ENCODE peak calls at places on chromosomes 7 and 10, in seven cellular contexts. Z is PC-3, O is lower lobe of right lung, A is BJ, L is left ventricle myocardium inferior, C is colonic mucosa, D is transverse colon. P is an unnamed sample.

GRCh38 chr7:52925332-52925731 is 110.1 kb upstream of the POM121L12 start:
- DNase-seq in Z (no peak), O (no peak), A (no peak), L (no peak), C (no peak), D (no peak), P (no peak)

GRCh38 chr10:22427101-22427500 is 81.8 kb downstream of the SPAG6 start:
- DNase-seq in Z (peak; percentile 70), O (no peak), A (no peak), L (no peak), C (no peak), D (no peak), P (no peak)

GRCh38 chr10:76036410-76036940 is 605.1 kb downstream of the LRMDA start:
- DNase-seq in Z (peak; percentile 99), O (peak; percentile 77), A (no peak), L (peak; percentile 75), C (peak; percentile 84), D (peak; percentile 78), P (peak; percentile 54)

GRCh38 chr10:14698487-14699170 is 76.1 kb downstream of the FAM107B start:
- DNase-seq in Z (peak; percentile 1), O (no peak), A (peak; percentile 73), L (no peak), C (no peak), D (no peak), P (peak; percentile 46)

GRCh38 chr7:156816943-156817572 is 75.9 kb downstream of the LMBR1 start:
- DNase-seq in Z (peak; percentile 57), O (no peak), A (no peak), L (no peak), C (no peak), D (no peak), P (no peak)

GRCh38 chr10:52216852-52217251 is 97.2 kb upstream of the DKK1 start:
- DNase-seq in Z (peak; percentile 92), O (no peak), A (peak; percentile 62), L (no peak), C (peak; percentile 30), D (peak; percentile 11), P (peak; percentile 91)

GRCh38 chr7:128777156-128778123 is 1.8 kb upstream of the OPN1SW start:
- DNase-seq in Z (no peak), O (no peak), A (no peak), L (no peak), C (no peak), D (no peak), P (no peak)

GRCh38 chr7:40747856-40748255 is 613.1 kb downstream of the SUGCT start:
- DNase-seq in Z (peak; percentile 68), O (no peak), A (no peak), L (no peak), C (no peak), D (no peak), P (no peak)

GRCh38 chr7:80082214-80082613 is 52.4 kb upstream of the GNAI1 start:
- DNase-seq in Z (no peak), O (no peak), A (no peak), L (no peak), C (no peak), D (no peak), P (no peak)

GRCh38 chr7:128737867-128738390 is 1.2 kb upstream of the CALU start:
- DNase-seq in Z (peak; percentile 83), O (no peak), A (peak; percentile 37), L (no peak), C (no peak), D (no peak), P (peak; percentile 51)

GRCh38 chr10:13018171-13018570 is 16.7 kb upstream of the CCDC3 start:
- DNase-seq in Z (peak; percentile 59), O (no peak), A (no peak), L (no peak), C (no peak), D (no peak), P (peak; percentile 83)

GRCh38 chr7:134316539-134317344 is at the start of gene SLC35B4:
- DNase-seq in Z (peak; percentile 96), O (peak; percentile 99), A (peak; percentile 84), L (peak; percentile 97), C (peak; percentile 98), D (peak; percentile 97), P (peak; percentile 98)

GRCh38 chr10:43230101-43230908 is 36.6 kb downstream of the RASGEF1A start:
- DNase-seq in Z (no peak), O (peak; percentile 32), A (no peak), L (peak; percentile 5), C (no peak), D (peak; percentile 5), P (no peak)

GRCh38 chr10:99366666-99367065 is 37.5 kb downstream of the CNNM1 start:
- DNase-seq in Z (no peak), O (no peak), A (no peak), L (no peak), C (no peak), D (no peak), P (no peak)

GRCh38 chr10:100509241-100509640 is 10.4 kb downstream of the SEC31B start:
- DNase-seq in Z (no peak), O (no peak), A (no peak), L (no peak), C (no peak), D (no peak), P (no peak)

GRCh38 chr10:71272122-71272771 is 46.8 kb upstream of the SLC29A3 start:
- DNase-seq in Z (peak; percentile 69), O (no peak), A (no peak), L (no peak), C (no peak), D (no peak), P (peak; percentile 68)

DNA sequence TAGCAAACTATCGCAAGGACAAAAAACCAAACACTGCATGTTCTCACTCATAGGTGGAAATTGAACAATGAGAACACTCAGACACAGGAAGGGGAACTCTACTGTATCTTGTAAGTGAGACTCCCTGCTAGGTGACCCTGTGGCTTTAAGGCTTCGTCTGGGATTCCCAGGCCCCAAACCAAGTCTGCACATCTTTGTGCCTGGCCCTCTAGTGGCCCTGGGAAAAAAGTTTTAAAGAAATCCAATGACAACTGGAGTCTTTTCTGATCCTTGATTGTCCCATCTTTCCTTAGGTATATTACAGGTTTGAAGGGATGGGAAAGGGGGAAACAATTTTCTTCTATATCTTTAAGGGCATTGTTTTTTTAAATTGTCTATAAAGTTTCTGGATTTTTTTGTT is 10.6 kb upstream of the LIPM start:
- DNase-seq in Z (peak; percentile 38), O (no peak), A (no peak), L (no peak), C (no peak), D (no peak), P (peak; percentile 35)
- TF ChIP-seq CTCF in Z (peak; percentile 62), O (peak; percentile 27), A (peak; percentile 56), L (peak; percentile 60), C (no peak), D (peak; percentile 47), P (peak; percentile 76)

GRCh38 chr7:120077777-120078176 is 195.2 kb upstream of the KCND2 start:
- DNase-seq in Z (no peak), O (no peak), A (no peak), L (no peak), C (no peak), D (no peak), P (no peak)
- H3K4me3 ChIP-seq in Z (no peak overlapping the region), O (no peak overlapping the region), A (no peak overlapping the region), L (no peak overlapping the region), C (no peak overlapping the region), D (no peak overlapping the region), P (no peak overlapping the region)

GRCh38 chr10:6226216-6226615 is 23.5 kb downstream of the PFKFB3 start:
- DNase-seq in Z (no peak), O (peak; percentile 20), A (no peak), L (no peak), C (no peak), D (no peak), P (no peak)
- H3K36me3 ChIP-seq in Z (no peaks in the 10 kb centered on the region), O (peaks cover 100% of the 10 kb centered on the region), A (peaks cover 71% of the 10 kb centered on the region), L (peaks cover 98% of the 10 kb centered on the region), C (peaks cover 27% of the 10 kb centered on the region), D (no peaks in the 10 kb centered on the region), P (peaks cover 69% of the 10 kb centered on the region)

GRCh38 chr7:36794689-36795088 is 70.4 kb upstream of the AOAH start:
- DNase-seq in Z (no peak), O (no peak), A (no peak), L (no peak), C (no peak), D (no peak), P (no peak)
- TF ChIP-seq CTCF in Z (no peak), O (no peak), A (no peak), L (no peak), C (no peak), D (no peak), P (peak; percentile 12)

GRCh38 chr7:101984141-101984879 is 166.9 kb downstream of the CUX1 start:
- DNase-seq in Z (peak; percentile 20), O (no peak), A (no peak), L (no peak), C (peak; percentile 63), D (peak; percentile 26), P (no peak)
- H3K4me3 ChIP-seq in Z (no peak overlapping the region), O (no peak overlapping the region), A (no peak overlapping the region), L (no peak overlapping the region), C (no peak overlapping the region), D (no peak overlapping the region), P (no peak overlapping the region)

DNA sequence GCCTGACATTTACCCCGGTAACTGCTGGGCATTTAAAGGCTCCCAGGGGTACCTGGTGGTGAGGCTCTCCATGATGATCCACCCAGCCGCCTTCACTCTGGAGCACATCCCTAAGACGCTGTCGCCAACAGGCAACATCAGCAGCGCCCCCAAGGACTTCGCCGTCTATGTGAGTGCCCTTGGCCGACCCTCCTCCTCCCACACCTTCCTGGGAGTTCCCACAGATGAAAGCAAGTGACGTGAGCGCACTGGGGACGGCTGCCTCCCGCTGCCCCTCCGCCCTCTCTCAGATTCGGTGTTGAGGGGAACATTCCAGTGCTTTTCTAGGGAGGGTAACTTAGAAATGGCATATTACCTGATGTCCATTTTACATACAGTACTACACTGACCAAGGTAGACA is 7.0 kb upstream of the GET4 start:
- DNase-seq in Z (no peak), O (no peak), A (no peak), L (no peak), C (no peak), D (no peak), P (no peak)
- H3K36me3 ChIP-seq in Z (peaks cover 16% of the 10 kb centered on the region), O (peaks cover 81% of the 10 kb centered on the region), A (peaks cover 15% of the 10 kb centered on the region), L (peaks cover 87% of the 10 kb centered on the region), C (no peaks in the 10 kb centered on the region), D (no peaks in the 10 kb centered on the region), P (peaks cover 44% of the 10 kb centered on the region)

GRCh38 chr7:140656548-140657515 is 15.9 kb upstream of the ADCK2 start:
- DNase-seq in Z (peak; percentile 74), O (peak; percentile 71), A (no peak), L (no peak), C (peak; percentile 89), D (peak; percentile 81), P (peak; percentile 67)

GRCh38 chr7:140655511-140656408 is 15.1 kb upstream of the DENND2A start:
- DNase-seq in Z (no peak), O (no peak), A (no peak), L (no peak), C (no peak), D (no peak), P (no peak)

GRCh38 chr7:140659727-140660396 is 12.9 kb upstream of the ADCK2 start:
- DNase-seq in Z (no peak), O (no peak), A (no peak), L (no peak), C (no peak), D (no peak), P (no peak)

GRCh38 chr7:140661124-140661523 is 11.6 kb upstream of the ADCK2 start:
- DNase-seq in Z (no peak), O (no peak), A (no peak), L (no peak), C (no peak), D (peak; percentile 9), P (no peak)
- TF ChIP-seq CTCF in Z (peak; percentile 43), O (no peak), A (peak; percentile 28), L (no peak), C (no peak), D (peak; percentile 9), P (peak; percentile 43)